ENCODE peak calls at places on chromosome 3, in five cellular contexts. J is PC-9, W is neuronal stem cell, N is pancreas, X is IMR-90. Y is an unnamed sample. For H3K9me3, the result is how much of the 10 kb centered on the place peaks cover.

GRCh38 chr3:148884261-148884660 is 19.2 kb downstream of the CPA3 start:
- DNase-seq in X (peak), W (no peak), N (no peak), J (no peak), Y (no peak)

GRCh38 chr3:183896184-183896583 is 11.5 kb upstream of the PARL start:
- DNase-seq in W (no peak), N (no peak), J (no peak), X (no peak), Y (no peak)

GRCh38 chr3:100954990-100955389 is 38.2 kb downstream of the ABI3BP start:
- DNase-seq in J (no peak), X (peak), N (no peak), W (no peak), Y (peak)

GRCh38 chr3:44264146-44264545 is 22.5 kb downstream of the TOPAZ1 start:
- DNase-seq in X (no peak), J (peak), W (no peak), N (no peak), Y (no peak)

GRCh38 chr3:31244929-31245817 is 287.6 kb upstream of the STT3B start:
- DNase-seq in N (no peak), X (no peak), W (no peak), J (no peak), Y (no peak)

GRCh38 chr3:148178508-148178907 is 519.2 kb upstream of the AGTR1 start:
- DNase-seq in N (no peak), W (no peak), J (no peak), X (no peak), Y (no peak)

GRCh38 chr3:133393204-133393603 is 6.7 kb upstream of the BFSP2 start:
- DNase-seq in N (no peak), X (no peak), W (no peak), J (no peak), Y (peak)

GRCh38 chr3:120350431-120350941 is 1.3 kb upstream of the LRRC58 start:
- DNase-seq in N (peak), W (no peak), J (peak), X (peak), Y (peak)

GRCh38 chr3:12986521-12986920 is 86.7 kb downstream of the IQSEC1 start:
- DNase-seq in X (no peak), N (no peak), W (no peak), J (no peak), Y (no peak)

GRCh38 chr3:183306798-183307671 is 54.0 kb downstream of the B3GNT5 start:
- DNase-seq in J (peak), W (no peak), N (peak), X (peak), Y (peak)

GRCh38 chr3:58692484-58692883 is 25.9 kb upstream of the FAM3D start:
- DNase-seq in X (no peak), N (no peak), J (no peak), W (no peak), Y (no peak)
- H3K9me3 ChIP-seq in X (under half), N (under half), J (under half), W (under half), Y (under half)

GRCh38 chr3:176512037-176512436 is 685.2 kb downstream of the TBL1XR1 start:
- DNase-seq in N (no peak), X (no peak), J (no peak), W (no peak), Y (no peak)
- H3K9me3 ChIP-seq in N (under half), X (under half), J (under half), W (under half), Y (under half)

GRCh38 chr3:75727985-75728384 is 57.4 kb downstream of the ZNF717 start:
- DNase-seq in N (no peak), J (no peak), X (no peak), W (no peak), Y (no peak)
- H3K9me3 ChIP-seq in N (under half), J (under half), X (under half), W (under half), Y (under half)

GRCh38 chr3:157195965-157196364 is 36.0 kb upstream of the CCNL1 start:
- DNase-seq in N (no peak), J (no peak), W (no peak), X (no peak), Y (no peak)

GRCh38 chr3:157188391-157188790 is 28.4 kb upstream of the CCNL1 start:
- DNase-seq in J (no peak), W (no peak), X (no peak), N (no peak), Y (no peak)

DNA sequence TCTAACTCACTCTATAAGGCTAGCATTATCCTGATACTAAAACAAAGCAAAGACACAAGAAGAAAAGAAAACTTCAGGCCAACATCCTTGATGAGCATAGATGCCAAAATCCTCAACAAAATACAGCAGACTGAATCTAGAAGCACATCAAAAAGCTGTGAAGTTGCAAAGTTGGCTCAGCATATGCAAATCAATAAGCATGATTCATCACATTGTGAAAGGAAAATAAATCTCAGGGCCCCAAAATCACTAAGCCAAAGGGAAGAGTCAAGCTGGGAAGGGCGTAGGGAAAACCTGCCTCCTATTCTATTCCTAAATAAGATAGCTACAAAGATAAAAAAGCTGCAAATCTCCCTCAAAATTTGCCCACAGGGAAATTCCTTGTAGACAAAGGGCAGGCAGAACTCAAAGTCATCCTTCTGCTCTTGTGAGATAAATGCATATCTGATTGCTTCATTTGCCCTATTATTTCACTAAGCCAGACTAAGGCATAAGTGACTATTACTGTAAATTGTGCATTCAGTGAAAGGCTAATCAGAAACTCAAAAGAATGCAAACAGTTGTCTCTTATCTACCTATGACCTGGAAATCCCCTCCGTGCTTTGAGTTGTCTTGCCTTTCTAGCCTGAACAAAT is 30.4 kb upstream of the CCNL1 start:
- DNase-seq in N (no peak), J (peak), W (no peak), X (no peak), Y (no peak)
- H3K9me3 ChIP-seq in N (under half), J (under half), W (half or more), X (under half), Y (half or more)

GRCh38 chr3:195882002-195882441 is 26.3 kb downstream of the TNK2 start:
- DNase-seq in N (no peak), W (no peak), J (no peak), X (no peak), Y (no peak)
- H3K9me3 ChIP-seq in N (under half), W (under half), J (under half), X (under half), Y (under half)

GRCh38 chr3:65732060-65732933 is 306.4 kb downstream of the MAGI1 start:
- DNase-seq in N (no peak), W (peak), X (peak), J (peak), Y (no peak)

GRCh38 chr3:65729973-65730372 is 308.7 kb downstream of the MAGI1 start:
- DNase-seq in N (no peak), W (no peak), X (peak), J (no peak), Y (no peak)

GRCh38 chr3:65729553-65729952 is 309.2 kb downstream of the MAGI1 start:
- DNase-seq in X (peak), J (no peak), N (no peak), W (no peak), Y (peak)

GRCh38 chr3:65730449-65730848 is 308.3 kb downstream of the MAGI1 start:
- DNase-seq in N (no peak), W (no peak), J (no peak), X (no peak), Y (no peak)

DNA sequence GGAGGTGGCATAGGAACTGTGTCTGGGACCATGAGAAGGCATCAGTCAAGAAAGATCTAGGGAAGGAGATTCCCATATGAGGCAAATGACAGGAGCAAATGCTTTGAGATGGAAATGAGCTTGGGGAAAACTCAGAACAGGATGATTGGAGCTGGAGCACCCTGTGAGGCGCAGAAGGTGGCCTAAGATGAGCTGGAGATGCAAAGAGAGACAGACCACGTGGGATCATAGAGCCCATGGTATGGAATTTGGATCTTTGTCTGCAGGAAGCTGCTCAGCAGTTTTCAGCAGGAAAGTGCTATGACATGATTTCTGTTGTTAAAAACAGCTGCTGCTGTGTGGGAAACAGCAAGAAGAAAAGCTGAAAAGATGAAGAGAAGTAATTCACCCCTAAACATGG is 310.6 kb downstream of the MAGI1 start:
- DNase-seq in J (no peak), N (no peak), W (no peak), X (no peak), Y (no peak)
- H3K9me3 ChIP-seq in J (under half), N (under half), W (under half), X (under half), Y (under half)